ENCODE peak calls at places on chromosome 1, in six cellular contexts. A is upper lobe of right lung; P is effector memory CD4-positive, alpha-beta T cell; Q is aorta; E is K562; U is HCT116. R is an unnamed sample.

GRCh38 chr1:223870617-223871574 is 25.1 kb upstream of the TP53BP2 start:
- DNase-seq in P (no peak), Q (no peak), A (peak; percentile 83), U (no peak), E (peak; percentile 34), R (no peak)

GRCh38 chr1:239757711-239758110 is 334.0 kb upstream of the FMN2 start:
- DNase-seq in A (no peak), U (no peak), Q (no peak), E (no peak), P (no peak), R (no peak)

GRCh38 chr1:77820121-77820520 is 40.7 kb downstream of the MIGA1 start:
- DNase-seq in Q (no peak), U (no peak), A (no peak), P (no peak), E (no peak), R (no peak)

GRCh38 chr1:151831605-151832004 is at the start of gene RORC:
- DNase-seq in P (no peak), A (peak; percentile 89), E (no peak), Q (no peak), U (no peak), R (no peak)

GRCh38 chr1:19668893-19669292 is 4.2 kb downstream of the HTR6 start:
- DNase-seq in E (no peak), P (no peak), U (no peak), A (no peak), Q (no peak), R (no peak)

GRCh38 chr1:244022859-244023258 is 28.2 kb upstream of the ZBTB18 start:
- DNase-seq in P (no peak), Q (no peak), A (no peak), E (no peak), U (no peak), R (no peak)

GRCh38 chr1:200409203-200409760 is 554 bp downstream of the ZNF281 start:
- DNase-seq in Q (peak; percentile 83), P (peak; percentile 14), U (no peak), A (peak; percentile 76), E (peak; percentile 69), R (peak; percentile 32)

GRCh38 chr1:32335619-32335950 is 448 bp downstream of the MARCKSL1 start:
- DNase-seq in U (no peak), E (peak; percentile 56), P (no peak), Q (no peak), A (no peak), R (no peak)

DNA sequence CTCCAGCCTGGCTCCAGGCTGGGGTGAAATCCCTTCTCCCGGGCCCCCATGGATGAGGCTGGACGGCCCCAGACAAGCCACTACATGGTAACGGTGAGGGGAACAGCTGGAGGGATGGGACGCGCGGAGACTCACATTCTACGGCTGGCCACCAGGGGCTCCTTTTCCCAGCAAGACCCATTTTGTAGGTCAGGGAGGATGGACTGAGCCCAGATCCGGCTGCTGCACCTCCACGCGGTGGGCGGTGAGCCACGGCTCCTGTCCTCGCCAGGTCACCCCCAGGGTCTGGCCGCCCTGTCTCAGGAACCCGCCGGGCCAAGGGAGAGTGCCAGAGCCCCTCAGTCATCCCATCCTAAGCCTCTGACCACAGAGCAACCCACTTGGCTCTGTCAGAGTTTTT is 75.0 kb upstream of the ACTRT2 start:
- DNase-seq in P (no peak), A (no peak), E (no peak), U (no peak), Q (peak; percentile 47), R (no peak)
- H3K9me3 ChIP-seq in P (peaks cover 3% of the 10 kb centered on the region), A (no peaks in the 10 kb centered on the region), E (no peaks in the 10 kb centered on the region), U (no peaks in the 10 kb centered on the region), Q (no peaks in the 10 kb centered on the region), R (no peaks in the 10 kb centered on the region)

GRCh38 chr1:157025321-157025720 is 20.2 kb downstream of the ARHGEF11 start:
- DNase-seq in A (no peak), U (no peak), E (no peak), Q (no peak), P (no peak), R (no peak)
- H3K9me3 ChIP-seq in A (peaks cover 14% of the 10 kb centered on the region), U (peaks cover 12% of the 10 kb centered on the region), E (peaks cover 9% of the 10 kb centered on the region), Q (peaks cover 2% of the 10 kb centered on the region), P (no peaks in the 10 kb centered on the region), R (no peaks in the 10 kb centered on the region)

GRCh38 chr1:183764981-183765380 is 39.9 kb upstream of the RGL1 start:
- DNase-seq in E (no peak), A (no peak), P (no peak), Q (no peak), U (no peak), R (no peak)
- H3K9me3 ChIP-seq in E (no peaks in the 10 kb centered on the region), A (peaks cover 10% of the 10 kb centered on the region), P (peaks cover 14% of the 10 kb centered on the region), Q (peaks cover 2% of the 10 kb centered on the region), U (peaks cover 3% of the 10 kb centered on the region), R (no peaks in the 10 kb centered on the region)

GRCh38 chr1:109501644-109502367 is 7.7 kb downstream of the AMIGO1 start:
- DNase-seq in E (peak; percentile 55), P (no peak), U (no peak), A (no peak), Q (no peak), R (no peak)

GRCh38 chr1:109498161-109498801 is 4.4 kb downstream of the CYB561D1 start:
- DNase-seq in Q (peak; percentile 13), P (no peak), U (no peak), A (no peak), E (peak; percentile 46), R (no peak)

GRCh38 chr1:109499081-109499480 is 5.2 kb downstream of the CYB561D1 start:
- DNase-seq in U (no peak), E (no peak), A (no peak), Q (no peak), P (no peak), R (no peak)

GRCh38 chr1:109500886-109501285 is 7.0 kb downstream of the CYB561D1 start:
- DNase-seq in U (no peak), A (no peak), Q (no peak), E (no peak), P (no peak), R (no peak)

DNA sequence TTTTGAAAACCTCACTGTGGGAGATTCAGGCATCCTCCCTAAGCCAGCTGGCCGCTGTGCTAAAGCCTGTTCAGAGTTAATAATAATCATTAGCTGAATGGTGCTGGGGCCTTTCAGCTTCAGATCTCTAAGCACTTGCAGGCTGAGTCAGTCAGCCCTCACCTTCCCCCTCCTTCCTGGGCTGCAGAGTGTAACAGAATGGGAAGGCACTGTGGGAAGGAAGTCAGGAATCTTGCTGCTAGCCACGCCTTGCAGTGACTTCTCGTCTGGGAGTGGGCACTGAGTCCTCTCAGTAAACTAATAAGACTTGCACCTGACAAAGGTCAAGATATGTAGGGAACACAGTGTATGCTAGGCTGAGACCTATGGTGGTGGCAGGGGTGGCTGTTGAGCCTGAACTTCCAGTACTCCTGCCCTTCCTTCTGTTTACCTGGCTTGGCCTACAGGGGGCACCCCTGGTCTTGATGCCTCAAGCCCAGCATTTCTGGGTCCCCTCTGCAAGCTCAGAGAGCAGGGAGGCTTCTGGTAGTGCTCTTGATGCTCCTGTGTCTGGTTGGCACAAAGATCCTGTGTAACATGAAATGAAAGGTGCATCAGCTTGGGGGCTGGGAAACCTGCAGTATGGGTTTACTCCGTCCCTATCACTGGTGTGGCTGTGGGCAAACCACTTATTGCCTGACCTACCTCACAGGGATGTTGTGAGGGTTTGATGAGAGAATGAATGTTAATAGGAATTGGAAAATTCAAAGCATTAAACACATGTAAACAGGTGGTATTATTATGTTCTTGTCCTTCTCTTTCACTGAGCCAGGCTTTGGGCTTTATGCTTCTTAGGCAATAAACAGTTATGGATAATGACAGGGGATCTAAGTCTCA is 6.0 kb downstream of the CYB561D1 start:
- DNase-seq in E (peak; percentile 54), U (no peak), Q (no peak), A (peak; percentile 77), P (peak; percentile 43), R (peak; percentile 58)
- H3K9me3 ChIP-seq in E (no peaks in the 10 kb centered on the region), U (no peaks in the 10 kb centered on the region), Q (no peaks in the 10 kb centered on the region), A (no peaks in the 10 kb centered on the region), P (no peaks in the 10 kb centered on the region), R (no peaks in the 10 kb centered on the region)

GRCh38 chr1:90876098-90876497 is 145.7 kb downstream of the ZNF644 start:
- DNase-seq in Q (no peak), E (no peak), P (no peak), A (no peak), U (no peak), R (no peak)

GRCh38 chr1:90879281-90879680 is 142.6 kb downstream of the ZNF644 start:
- DNase-seq in Q (no peak), P (no peak), E (peak; percentile 11), A (no peak), U (peak; percentile 8), R (no peak)

DNA sequence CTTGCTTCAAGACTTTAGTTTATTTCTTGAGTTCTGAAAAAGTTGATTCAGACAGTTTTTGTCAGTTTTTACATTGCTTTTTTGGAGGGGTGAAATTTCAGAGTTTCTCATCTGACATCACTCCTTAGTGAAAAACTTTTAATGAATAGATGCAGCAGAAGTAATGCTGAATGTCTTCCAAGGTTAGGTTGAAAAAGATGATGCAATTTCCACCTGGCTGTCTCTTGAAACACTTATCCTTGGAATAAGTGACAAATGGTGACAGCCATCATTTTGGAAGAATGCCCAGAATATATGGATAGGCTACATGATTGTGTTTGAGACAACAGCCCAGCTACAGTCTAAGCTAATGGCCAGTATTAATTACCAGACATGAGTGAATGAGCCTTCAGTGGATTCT is 140.8 kb downstream of the ZNF644 start:
- DNase-seq in E (no peak), A (no peak), Q (no peak), P (no peak), U (no peak), R (no peak)
- H3K9me3 ChIP-seq in E (peaks cover 3% of the 10 kb centered on the region), A (peaks cover 16% of the 10 kb centered on the region), Q (peaks cover 4% of the 10 kb centered on the region), P (peaks cover 13% of the 10 kb centered on the region), U (peaks cover 14% of the 10 kb centered on the region), R (peaks cover 24% of the 10 kb centered on the region)

DNA sequence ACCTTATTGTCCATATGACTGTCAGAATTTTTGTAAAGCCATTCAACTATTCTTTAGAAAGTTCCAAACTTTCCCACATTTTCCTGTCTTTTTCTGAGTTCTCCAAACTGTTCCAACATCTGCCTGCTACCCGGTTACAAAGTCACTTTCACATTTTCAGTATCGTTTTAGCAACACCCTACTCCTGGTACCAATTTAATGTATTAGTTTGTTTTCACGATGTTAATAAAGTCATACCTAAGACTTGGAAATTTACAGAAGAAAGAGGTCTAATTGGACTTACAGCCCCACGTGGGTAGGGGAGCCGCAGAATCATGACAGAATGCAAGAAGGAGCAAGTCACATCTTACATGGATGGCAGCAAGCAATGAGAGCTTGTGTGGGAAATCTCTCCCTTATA is 867.8 kb downstream of the AMY1C start:
- DNase-seq in A (no peak), E (no peak), P (no peak), Q (no peak), U (no peak), R (no peak)
- H3K9me3 ChIP-seq in A (no peaks in the 10 kb centered on the region), E (no peaks in the 10 kb centered on the region), P (no peaks in the 10 kb centered on the region), Q (peaks cover 9% of the 10 kb centered on the region), U (peaks cover 30% of the 10 kb centered on the region), R (no peaks in the 10 kb centered on the region)

GRCh38 chr1:247054992-247055415 is 23.6 kb downstream of the ZNF670 start:
- DNase-seq in U (no peak), Q (no peak), E (peak; percentile 57), P (no peak), A (no peak), R (no peak)
- H3K9me3 ChIP-seq in U (peaks cover 43% of the 10 kb centered on the region), Q (peaks cover 9% of the 10 kb centered on the region), E (peaks cover 27% of the 10 kb centered on the region), P (peaks cover 12% of the 10 kb centered on the region), A (peaks cover 24% of the 10 kb centered on the region), R (peaks cover 12% of the 10 kb centered on the region)

DNA sequence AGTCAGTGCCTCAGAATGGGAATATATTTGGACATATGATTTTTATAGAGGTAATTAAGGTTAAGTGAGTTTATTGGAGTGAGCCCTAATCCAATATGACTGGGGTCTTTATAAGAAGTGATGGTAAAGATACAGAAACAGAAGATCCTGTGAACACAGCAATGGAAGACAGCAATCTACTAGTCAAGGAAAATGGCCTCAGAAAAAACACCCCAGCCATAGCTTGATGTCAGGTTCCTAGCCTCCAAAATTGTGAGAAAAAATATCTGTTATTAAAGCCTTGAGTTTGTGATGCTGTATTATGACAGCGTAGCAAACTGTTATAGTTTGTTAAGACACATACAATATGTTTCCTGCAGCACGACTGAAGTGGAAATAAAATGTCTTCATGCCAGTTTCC is 72.2 kb downstream of the JMJD4 start:
- DNase-seq in U (no peak), E (no peak), A (no peak), P (no peak), Q (no peak), R (no peak)
- H3K9me3 ChIP-seq in U (peaks cover 43% of the 10 kb centered on the region), E (peaks cover 21% of the 10 kb centered on the region), A (peaks cover 98% of the 10 kb centered on the region), P (peaks cover 70% of the 10 kb centered on the region), Q (peaks cover 28% of the 10 kb centered on the region), R (peaks cover 34% of the 10 kb centered on the region)